ENCODE peak calls at places on chromosomes 3 and 15, in six cellular contexts. Q is vagina, H is thyroid gland, Z is mammary epithelial cell, P is astrocyte of the spinal cord, K is GM23338. G is an unnamed sample.

GRCh38 chr15:62066663-62067447 is at the start of gene C2CD4A:
- DNase-seq in Q (no peak), H (peak), Z (peak), P (peak), K (peak), G (no peak)

GRCh38 chr3:154089416-154090115 is 31.6 kb upstream of the ARHGEF26 start:
- DNase-seq in Q (no peak), H (peak), Z (peak), P (no peak), K (no peak), G (no peak)

GRCh38 chr3:43014216-43014615 is 35.1 kb downstream of the GASK1A start:
- DNase-seq in Q (no peak), H (no peak), Z (no peak), P (no peak), K (no peak), G (no peak)

GRCh38 chr3:122146466-122146865 is 37.0 kb upstream of the CASR start:
- DNase-seq in Q (no peak), H (no peak), Z (peak), P (no peak), K (no peak), G (no peak)

GRCh38 chr3:36890261-36890660 is 54.6 kb downstream of the TRANK1 start:
- DNase-seq in Q (no peak), H (no peak), Z (no peak), P (no peak), K (peak), G (no peak)

GRCh38 chr15:79381593-79381992 is 50.5 kb upstream of the MINAR1 start:
- DNase-seq in Q (no peak), H (no peak), Z (no peak), P (no peak), K (no peak), G (no peak)

GRCh38 chr15:81777546-81777945 is 268.3 kb downstream of the MEX3B start:
- DNase-seq in Q (peak), H (no peak), Z (no peak), P (no peak), K (no peak), G (no peak)

GRCh38 chr3:73041537-73041936 is 19.9 kb upstream of the EBLN2 start:
- DNase-seq in Q (no peak), H (peak), Z (no peak), P (no peak), K (no peak), G (no peak)

GRCh38 chr15:76961277-76962010 is 29.9 kb downstream of the RCN2 start:
- DNase-seq in Q (no peak), H (no peak), Z (no peak), P (no peak), K (peak), G (no peak)

GRCh38 chr15:42141795-42142667 is 14.4 kb downstream of the PLA2G4F start:
- DNase-seq in Q (no peak), H (no peak), Z (no peak), P (no peak), K (no peak), G (peak)

GRCh38 chr3:174862101-174862500 is 3.0 kb downstream of the NAALADL2 start:
- DNase-seq in Q (no peak), H (peak), Z (peak), P (no peak), K (peak), G (no peak)

GRCh38 chr3:40317061-40317676 is 7.7 kb downstream of the EIF1B start:
- DNase-seq in Q (no peak), H (peak), Z (peak), P (peak), K (peak), G (no peak)

GRCh38 chr3:18843188-18843587 is 305.1 kb upstream of the KCNH8 start:
- DNase-seq in Q (no peak), H (no peak), Z (no peak), P (no peak), K (no peak), G (no peak)

DNA sequence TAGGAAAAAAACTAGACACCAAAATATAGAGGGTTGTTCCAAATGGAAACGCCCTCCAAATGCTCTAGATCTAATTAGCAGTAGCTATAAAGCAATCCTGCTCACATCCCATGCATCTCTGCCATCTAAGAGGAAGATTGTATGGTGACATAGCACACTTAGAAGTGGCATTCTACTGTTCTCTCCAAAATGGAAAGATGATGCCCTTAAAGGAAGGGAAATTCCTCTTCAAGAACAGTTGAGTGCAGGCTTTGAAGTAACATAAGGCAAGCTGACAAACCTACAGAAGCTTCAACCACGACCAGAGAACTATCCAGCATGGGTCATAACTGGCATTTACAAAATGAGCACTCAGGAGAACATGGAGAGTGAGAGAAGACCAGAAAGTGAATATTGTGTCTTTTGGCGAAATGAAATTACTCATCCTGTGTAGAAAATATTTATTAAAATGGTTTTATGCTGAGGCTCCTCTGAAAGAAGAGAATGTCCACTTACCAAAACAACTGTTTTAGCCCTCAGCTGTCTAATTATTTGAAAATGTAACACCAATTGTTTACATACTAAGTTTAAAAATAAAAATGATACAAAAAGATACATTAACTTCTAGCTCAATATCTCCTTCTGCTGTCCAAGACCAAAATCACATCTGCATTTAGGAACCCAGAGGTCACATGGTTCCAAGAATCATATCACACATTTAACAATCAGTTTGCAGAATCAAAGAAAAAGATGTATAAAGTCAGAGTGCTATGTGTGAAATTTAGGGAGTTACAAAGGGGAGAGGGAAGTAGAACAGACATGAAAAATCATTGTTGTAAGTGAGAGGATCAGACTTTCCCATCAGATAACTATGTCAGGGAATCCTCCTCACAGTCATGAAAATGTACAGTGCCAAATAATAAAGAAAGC is 216.9 kb downstream of the ATP8B4 start:
- DNase-seq in Q (no peak), H (no peak), Z (peak), P (peak), K (no peak), G (no peak)
- TF ChIP-seq CTCF in Q (no peak), H (peak), Z (peak), P (peak), K (no peak), G (peak)

GRCh38 chr15:43210807-43211206 is 10.0 kb downstream of the EPB42 start:
- DNase-seq in Q (no peak), H (no peak), Z (no peak), P (no peak), K (no peak), G (no peak)

GRCh38 chr15:43208052-43209002 is 12.5 kb downstream of the EPB42 start:
- DNase-seq in Q (no peak), H (peak), Z (no peak), P (no peak), K (no peak), G (no peak)

GRCh38 chr15:43211336-43211735 is 9.5 kb downstream of the EPB42 start:
- DNase-seq in Q (no peak), H (no peak), Z (no peak), P (no peak), K (no peak), G (no peak)

GRCh38 chr15:43210172-43210745 is 10.6 kb downstream of the EPB42 start:
- DNase-seq in Q (no peak), H (no peak), Z (no peak), P (no peak), K (no peak), G (no peak)

DNA sequence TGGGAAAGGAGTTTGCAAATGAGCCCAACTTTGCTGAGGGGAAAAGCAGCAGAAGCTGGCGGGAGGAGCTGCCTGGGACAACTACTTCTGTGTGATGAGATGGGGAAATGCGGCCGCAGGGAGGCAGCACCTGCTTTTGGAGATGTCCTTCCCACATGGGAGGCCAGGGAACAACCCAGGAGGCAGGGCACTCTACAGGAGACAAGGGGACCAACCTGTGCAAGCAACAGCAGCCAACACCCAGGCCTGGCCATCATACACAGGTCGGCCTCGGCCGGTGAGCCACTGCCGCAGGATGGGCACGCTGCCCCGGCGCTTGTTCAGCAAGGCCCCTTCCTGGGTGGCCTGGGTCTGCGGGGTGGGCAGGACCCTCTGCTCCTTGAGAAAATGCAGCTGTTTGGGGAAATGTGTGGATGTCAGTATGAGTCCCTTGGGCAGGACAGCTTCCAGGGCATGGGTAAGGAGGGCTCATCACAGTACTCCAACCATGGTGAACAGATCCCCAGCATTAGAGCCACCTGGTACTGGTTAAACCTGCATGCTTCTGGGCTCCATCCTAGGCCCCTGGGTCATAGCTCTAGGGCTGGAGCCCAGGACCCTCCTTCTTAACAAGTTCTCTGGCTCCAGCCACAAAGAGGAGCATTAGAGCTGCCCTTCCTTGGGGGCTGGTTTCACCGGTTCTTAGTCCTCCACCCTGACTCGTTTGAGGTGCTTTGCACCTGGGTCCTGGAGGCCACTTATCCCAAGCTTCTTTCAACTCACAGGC is 11.6 kb downstream of the EPB42 start:
- DNase-seq in Q (no peak), H (no peak), Z (no peak), P (no peak), K (peak), G (no peak)
- TF ChIP-seq CTCF in Q (no peak), H (no peak), Z (no peak), P (peak), K (peak), G (peak)

GRCh38 chr3:126490619-126491018 is 14.9 kb upstream of the ZXDC start:
- DNase-seq in Q (no peak), H (no peak), Z (no peak), P (no peak), K (peak), G (peak)
- TF ChIP-seq CTCF in Q (no peak), H (no peak), Z (no peak), P (no peak), K (no peak), G (no peak)

GRCh38 chr3:190120161-190121060 is at the start of gene P3H2:
- DNase-seq in Q (no peak), H (peak), Z (peak), P (peak), K (peak), G (peak)
- TF ChIP-seq CTCF in Q (peak), H (peak), Z (peak), P (peak), K (no peak), G (peak)

GRCh38 chr3:183428140-183429023 is at the start of gene MCF2L2:
- DNase-seq in Q (no peak), H (peak), Z (peak), P (peak), K (peak), G (peak)
- TF ChIP-seq CTCF in Q (no peak), H (no peak), Z (no peak), P (no peak), K (no peak), G (peak)

GRCh38 chr3:194009019-194009418 is 126.9 kb upstream of the HES1 start:
- DNase-seq in Q (no peak), H (peak), Z (no peak), P (no peak), K (peak), G (no peak)

GRCh38 chr3:194003128-194004057 is 132.6 kb upstream of the HES1 start:
- DNase-seq in Q (no peak), H (peak), Z (peak), P (peak), K (peak), G (no peak)

GRCh38 chr3:194007598-194008337 is 128.2 kb upstream of the HES1 start:
- DNase-seq in Q (no peak), H (no peak), Z (no peak), P (no peak), K (no peak), G (no peak)

GRCh38 chr3:194009892-194010533 is 125.9 kb upstream of the HES1 start:
- DNase-seq in Q (no peak), H (peak), Z (no peak), P (no peak), K (peak), G (no peak)

DNA sequence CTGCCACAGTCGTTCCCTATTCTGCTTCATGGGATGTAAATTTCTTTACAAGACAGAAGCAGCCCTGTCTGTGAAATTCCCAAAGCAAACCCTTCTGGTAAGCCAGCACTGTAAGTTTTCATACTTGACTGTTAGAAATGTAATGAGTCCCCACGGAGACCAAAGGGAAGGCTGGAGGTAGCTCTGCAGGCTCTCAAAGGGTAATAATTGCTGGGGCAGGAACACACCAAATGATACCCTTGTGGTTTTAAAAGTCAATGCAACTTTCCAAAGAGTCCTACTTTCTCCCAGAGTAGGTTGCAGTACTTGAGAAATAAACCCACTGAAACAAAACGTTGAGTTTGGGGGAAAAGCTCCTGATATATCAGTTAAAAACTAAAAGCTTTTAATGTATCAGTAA is 129.8 kb upstream of the HES1 start:
- DNase-seq in Q (no peak), H (no peak), Z (no peak), P (no peak), K (peak), G (no peak)
- TF ChIP-seq CTCF in Q (no peak), H (no peak), Z (no peak), P (no peak), K (no peak), G (peak)

G was measured in chondrocyte.